ENCODE peak calls at places on chromosome 17, in seven cellular contexts. F is Right ventricle myocardium inferior, E is left ventricle myocardium inferior, Y is HT-29, V is RKO, S is cardiac muscle cell, P is colonic mucosa. L is an unnamed sample.

GRCh38 chr17:33201255-33201654 is 91.8 kb downstream of the ASIC2 start:
- DNase-seq in Y (no peak), F (no peak), S (no peak), E (no peak), P (no peak), V (no peak), L (no peak)

GRCh38 chr17:16941072-16941641 is 30.8 kb downstream of the TNFRSF13B start:
- DNase-seq in E (no peak), V (no peak), S (no peak), F (no peak), P (no peak), Y (no peak), L (no peak)

GRCh38 chr17:33914120-33914519 is 341.0 kb upstream of the CCL2 start:
- DNase-seq in P (no peak), V (no peak), E (no peak), Y (no peak), S (no peak), F (no peak), L (no peak)

GRCh38 chr17:10033982-10034381 is 128.9 kb upstream of the RCVRN start:
- DNase-seq in F (no peak), P (no peak), S (no peak), V (no peak), Y (no peak), E (no peak), L (no peak)

GRCh38 chr17:58325976-58326468 is 2.6 kb downstream of the TSPOAP1 start:
- DNase-seq in S (no peak), V (peak), P (no peak), F (no peak), Y (no peak), E (no peak), L (no peak)

GRCh38 chr17:14903810-14904209 is 361.3 kb downstream of the PMP22 start:
- DNase-seq in S (no peak), F (no peak), P (no peak), Y (no peak), E (no peak), V (no peak), L (no peak)

GRCh38 chr17:46009681-46010596 is 10.9 kb downstream of the STH start:
- DNase-seq in F (no peak), S (no peak), Y (no peak), E (no peak), P (no peak), V (no peak), L (no peak)

GRCh38 chr17:59856859-59857794 is 35.6 kb downstream of the TUBD1 start:
- DNase-seq in S (no peak), F (no peak), P (no peak), V (no peak), E (no peak), Y (peak), L (no peak)

GRCh38 chr17:75976175-75976848 is 2.7 kb downstream of the ACOX1 start:
- DNase-seq in S (no peak), E (no peak), V (no peak), F (no peak), Y (peak), P (peak), L (no peak)

GRCh38 chr17:49187301-49187700 is 23.1 kb downstream of the GNGT2 start:
- DNase-seq in V (no peak), P (no peak), S (no peak), Y (no peak), E (no peak), F (no peak), L (no peak)

GRCh38 chr17:8048236-8048635 is 9.4 kb downstream of the ALOX15B start:
- DNase-seq in P (no peak), Y (no peak), V (no peak), E (no peak), S (no peak), F (no peak), L (no peak)

GRCh38 chr17:68011199-68011665 is 15.0 kb upstream of the C17orf58 start:
- DNase-seq in E (peak), S (peak), Y (peak), F (peak), V (no peak), P (peak), L (no peak)

GRCh38 chr17:72121164-72122001 is 563 bp downstream of the SOX9 start:
- DNase-seq in P (peak), E (peak), S (peak), V (no peak), Y (peak), F (peak), L (no peak)

GRCh38 chr17:39209317-39210092 is 9.4 kb downstream of the RPL19 start:
- DNase-seq in V (no peak), F (peak), Y (no peak), S (peak), P (peak), E (peak), L (no peak)

GRCh38 chr17:550041-550398 is 164.6 kb downstream of the VPS53 start:
- DNase-seq in E (no peak), P (no peak), Y (no peak), V (no peak), F (no peak), S (no peak), L (no peak)

GRCh38 chr17:48441231-48441711 is 11.3 kb upstream of the SKAP1 start:
- DNase-seq in F (no peak), S (no peak), V (no peak), E (no peak), P (no peak), Y (no peak), L (no peak)

GRCh38 chr17:1201132-1201702 is 21.4 kb upstream of the ABR start:
- DNase-seq in V (no peak), F (peak), Y (no peak), S (no peak), E (no peak), P (no peak), L (no peak)

GRCh38 chr17:50240876-50241275 is 33.4 kb upstream of the TMEM92 start:
- DNase-seq in S (no peak), P (no peak), F (no peak), V (no peak), Y (no peak), E (no peak), L (no peak)

GRCh38 chr17:38761612-38762011 is 9.1 kb downstream of the PSMB3 start:
- DNase-seq in F (no peak), E (no peak), S (peak), V (peak), P (peak), Y (peak), L (no peak)

L was measured in NCI-H446 treated with DMSO at 0.1 percent for 48 hours.